ENCODE peak calls at places on chromosomes 7 and 10, in eight cellular contexts. A is H9, Y is GM12864, J is NB4, V is pancreas, G is mammary epithelial cell, D is A549, O is fibroblast of mammary gland. Z is an unnamed sample.

GRCh38 chr7:17313175-17313574 is 14.7 kb downstream of the AHR start:
- DNase-seq in A (no peak), Y (no peak), J (no peak), V (no peak), G (no peak), D (no peak), O (no peak), Z (no peak)

GRCh38 chr7:88452648-88453047 is 146.0 kb upstream of the STEAP4 start:
- DNase-seq in A (no peak), Y (no peak), J (no peak), V (no peak), G (no peak), D (no peak), O (no peak), Z (no peak)

GRCh38 chr10:132965411-132966057 is 23.2 kb upstream of the CFAP46 start:
- DNase-seq in A (no peak), Y (no peak), J (no peak), V (no peak), G (no peak), D (no peak), O (no peak), Z (no peak)

GRCh38 chr7:159017210-159017609 is 127.5 kb downstream of the VIPR2 start:
- DNase-seq in A (no peak), Y (no peak), J (no peak), V (no peak), G (no peak), D (no peak), O (no peak), Z (no peak)

GRCh38 chr7:105734233-105734632 is 142.2 kb downstream of the ATXN7L1 start:
- DNase-seq in A (no peak), Y (no peak), J (no peak), V (no peak), G (no peak), D (no peak), O (no peak), Z (no peak)

GRCh38 chr10:95485445-95485844 is 75.7 kb downstream of the SORBS1 start:
- DNase-seq in A (no peak), Y (no peak), J (no peak), V (no peak), G (no peak), D (no peak), O (no peak), Z (no peak)

GRCh38 chr7:45080958-45081669 is 7.7 kb downstream of the NACAD start:
- DNase-seq in A (peak; percentile 10), Y (no peak), J (no peak), V (no peak), G (no peak), D (no peak), O (no peak), Z (no peak)

GRCh38 chr7:111796671-111797070 is 234.4 kb upstream of the IMMP2L start:
- DNase-seq in A (no peak), Y (no peak), J (peak; percentile 38), V (no peak), G (peak; percentile 17), D (no peak), O (peak; percentile 21), Z (peak; percentile 16)

GRCh38 chr10:75355706-75356105 is 45.9 kb downstream of the ZNF503 start:
- DNase-seq in A (no peak), Y (no peak), J (no peak), V (no peak), G (peak; percentile 57), D (no peak), O (peak; percentile 34), Z (no peak)

GRCh38 chr7:80881361-80881760 is 37.5 kb downstream of the SEMA3C start:
- DNase-seq in A (no peak), Y (no peak), J (no peak), V (no peak), G (no peak), D (no peak), O (no peak), Z (no peak)

GRCh38 chr7:114084381-114085312 is 165.8 kb upstream of the PPP1R3A start:
- DNase-seq in A (peak; percentile 50), Y (no peak), J (no peak), V (peak; percentile 85), G (no peak), D (peak; percentile 12), O (peak; percentile 20), Z (peak; percentile 62)

GRCh38 chr7:90552521-90552920 is 43.6 kb upstream of the CDK14 start:
- DNase-seq in A (no peak), Y (no peak), J (peak; percentile 31), V (no peak), G (peak; percentile 10), D (no peak), O (peak; percentile 45), Z (no peak)
- TF ChIP-seq CTCF in A (peak; percentile 27), Y (no peak), J (no peak), V (no peak), G (peak; percentile 43), D (no peak), O (peak; percentile 30), Z (no peak)

GRCh38 chr7:4483851-4484250 is 198.2 kb upstream of the FOXK1 start:
- DNase-seq in A (no peak), Y (no peak), J (no peak), V (no peak), G (no peak), D (no peak), O (no peak), Z (no peak)

GRCh38 chr7:4484545-4484944 is 197.6 kb upstream of the FOXK1 start:
- DNase-seq in A (no peak), Y (no peak), J (no peak), V (no peak), G (no peak), D (no peak), O (no peak), Z (no peak)

GRCh38 chr7:4479367-4480039 is 202.6 kb upstream of the FOXK1 start:
- DNase-seq in A (peak; percentile 85), Y (peak; percentile 2), J (peak; percentile 83), V (no peak), G (peak; percentile 55), D (peak; percentile 72), O (peak; percentile 31), Z (peak; percentile 33)
- TF ChIP-seq CTCF in A (peak; percentile 76), Y (peak; percentile 35), J (peak; percentile 65), V (peak; percentile 12), G (peak; percentile 23), D (peak; percentile 65), O (peak; percentile 27), Z (peak; percentile 32)

DNA sequence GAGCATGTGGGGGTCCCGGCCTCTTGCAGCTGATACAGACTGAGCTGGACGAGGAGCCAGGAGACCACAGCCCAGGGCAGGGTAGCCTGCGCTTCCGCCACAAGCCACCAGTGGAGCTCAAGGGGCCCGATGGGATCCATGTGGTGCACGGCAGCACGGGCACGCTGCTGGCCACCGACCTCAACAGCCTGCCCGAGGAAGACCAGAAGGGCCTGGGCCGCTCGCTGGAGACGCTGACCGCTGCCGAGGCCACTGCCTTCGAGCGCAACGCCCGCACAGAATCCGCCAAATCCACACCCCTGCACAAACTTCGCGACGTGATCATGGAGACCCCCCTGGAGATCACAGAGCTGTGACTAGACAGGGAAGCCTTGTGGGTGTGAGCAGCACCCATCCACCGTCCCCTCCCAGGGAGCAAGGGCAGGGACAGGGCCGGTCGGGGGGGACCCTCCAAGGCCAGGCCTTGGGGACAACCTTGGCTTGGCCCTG is 36.1 kb downstream of the PSAP start:
- DNase-seq in A (peak; percentile 62), Y (no peak), J (no peak), V (peak; percentile 66), G (no peak), D (no peak), O (no peak), Z (no peak)
- TF ChIP-seq CTCF in A (peak; percentile 50), Y (peak; percentile 1), J (no peak), V (no peak), G (no peak), D (no peak), O (no peak), Z (no peak)

DNA sequence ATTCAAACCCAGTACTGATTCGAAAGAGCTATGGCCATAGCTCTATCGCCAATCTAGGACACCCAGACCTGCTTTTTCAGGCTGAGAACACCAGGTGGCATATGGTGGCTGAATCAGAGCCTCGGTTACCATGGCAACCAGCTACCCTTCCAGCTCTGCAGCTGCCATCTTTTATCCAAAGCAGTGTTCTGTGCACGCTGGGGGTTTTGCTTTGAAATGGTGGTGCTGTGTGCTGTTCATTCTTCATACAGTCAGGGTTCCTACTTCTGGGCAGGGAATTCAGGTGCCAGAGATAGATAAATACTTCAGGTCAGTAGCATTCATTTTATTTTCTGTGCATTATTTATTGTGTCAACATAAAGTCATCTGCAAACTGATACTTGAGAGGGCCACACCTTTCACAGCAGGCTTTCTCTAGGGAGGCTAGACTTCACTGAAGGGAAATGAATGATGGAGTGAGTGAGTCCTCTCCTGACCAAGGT is 85.4 kb downstream of the AKR1D1 start:
- DNase-seq in A (peak; percentile 94), Y (peak; percentile 85), J (peak; percentile 91), V (peak; percentile 81), G (peak; percentile 77), D (peak; percentile 88), O (peak; percentile 81), Z (peak; percentile 76)
- TF ChIP-seq CTCF in A (peak; percentile 78), Y (peak; percentile 79), J (peak; percentile 84), V (peak; percentile 50), G (peak; percentile 87), D (peak; percentile 58), O (peak; percentile 63), Z (peak; percentile 57)

GRCh38 chr7:139043823-139044812 is 8.3 kb upstream of the ZC3HAV1L start:
- DNase-seq in A (no peak), Y (no peak), J (peak; percentile 85), V (no peak), G (peak; percentile 9), D (no peak), O (no peak), Z (no peak)
- TF ChIP-seq CTCF in A (no peak), Y (no peak), J (peak; percentile 6), V (no peak), G (no peak), D (no peak), O (no peak), Z (no peak)

GRCh38 chr10:92550924-92551323 is 23.0 kb downstream of the IDE start:
- DNase-seq in A (no peak), Y (no peak), J (no peak), V (no peak), G (no peak), D (no peak), O (no peak), Z (no peak)

GRCh38 chr10:92547676-92548075 is 26.2 kb downstream of the IDE start:
- DNase-seq in A (no peak), Y (no peak), J (no peak), V (no peak), G (no peak), D (no peak), O (no peak), Z (no peak)

GRCh38 chr10:92553959-92554358 is 19.9 kb downstream of the IDE start:
- DNase-seq in A (no peak), Y (no peak), J (no peak), V (no peak), G (no peak), D (no peak), O (no peak), Z (no peak)

GRCh38 chr10:92552310-92552709 is 21.6 kb downstream of the IDE start:
- DNase-seq in A (no peak), Y (no peak), J (peak; percentile 25), V (no peak), G (no peak), D (no peak), O (no peak), Z (no peak)
- TF ChIP-seq CTCF in A (peak; percentile 56), Y (peak; percentile 57), J (peak; percentile 29), V (no peak), G (peak; percentile 20), D (peak; percentile 16), O (peak; percentile 36), Z (no peak)

GRCh38 chr10:45308707-45309106 is 6.7 kb downstream of the OR13A1 start:
- DNase-seq in A (no peak), Y (peak; percentile 15), J (peak; percentile 65), V (no peak), G (peak; percentile 3), D (no peak), O (no peak), Z (no peak)
- TF ChIP-seq CTCF in A (peak; percentile 50), Y (peak; percentile 38), J (peak; percentile 49), V (no peak), G (peak; percentile 35), D (no peak), O (no peak), Z (peak; percentile 9)

Z was measured in nephron progenitor cell.